ENCODE peak calls at places on chromosomes 6 and 20, in four cellular contexts. Q, W, Y and C are unnamed samples.

GRCh38 chr6:75745404-75745803 is 3.6 kb upstream of the MYO6 start:
- DNase-seq in Q (no peak), W (no peak), Y (no peak), C (no peak)

GRCh38 chr6:2939315-2940009 is 31.9 kb downstream of the SERPINB6 start:
- DNase-seq in Y (no peak), Q (peak; percentile 68), W (no peak), C (no peak)

GRCh38 chr20:58703765-58704331 is 11.2 kb downstream of the NPEPL1 start:
- DNase-seq in W (no peak), Q (no peak), Y (no peak), C (no peak)

GRCh38 chr6:56222509-56222908 is 24.9 kb downstream of the COL21A1 start:
- DNase-seq in Q (no peak), W (no peak), Y (no peak), C (peak; percentile 58)

GRCh38 chr6:70846207-70846835 is 110.5 kb downstream of the B3GAT2 start:
- DNase-seq in Y (no peak), W (no peak), Q (no peak), C (no peak)

GRCh38 chr20:45944151-45944964 is 9.9 kb downstream of the PCIF1 start:
- DNase-seq in Q (no peak), Y (no peak), W (no peak), C (peak; percentile 38)

GRCh38 chr6:14619419-14619781 is 501.8 kb downstream of the CD83 start:
- DNase-seq in Y (no peak), W (no peak), Q (no peak), C (no peak)

GRCh38 chr6:157981395-157982296 is at the start of gene SYNJ2:
- DNase-seq in W (peak; percentile 65), Y (peak; percentile 72), Q (peak; percentile 94), C (peak; percentile 78)

GRCh38 chr6:98574991-98575390 is 259.4 kb upstream of the POU3F2 start:
- DNase-seq in Q (no peak), Y (no peak), W (no peak), C (no peak)

GRCh38 chr20:58287638-58288037 is 21.9 kb upstream of the RAB22A start:
- DNase-seq in W (no peak), Y (no peak), Q (no peak), C (no peak)

GRCh38 chr20:46286977-46287376 is 21.3 kb downstream of the CDH22 start:
- DNase-seq in Q (no peak), W (no peak), Y (no peak), C (no peak)

GRCh38 chr6:156949376-156949775 is 172.2 kb downstream of the ARID1B start:
- DNase-seq in W (no peak), Q (no peak), Y (no peak), C (peak; percentile 69)

GRCh38 chr6:81894286-81894685 is 141.8 kb upstream of the TENT5A start:
- DNase-seq in W (no peak), Q (no peak), Y (no peak), C (peak; percentile 60)

GRCh38 chr6:28947831-28948270 is 24.1 kb upstream of the TRIM27 start:
- DNase-seq in W (no peak), Q (no peak), Y (no peak), C (no peak)

GRCh38 chr20:2086177-2086979 is 15.2 kb upstream of the STK35 start:
- DNase-seq in Q (no peak), W (no peak), Y (no peak), C (no peak)

GRCh38 chr6:84860493-84860892 is 96.1 kb upstream of the TBX18 start:
- DNase-seq in Q (no peak), W (no peak), Y (no peak), C (no peak)

GRCh38 chr6:91082311-91082803 is 495.5 kb upstream of the MAP3K7 start:
- DNase-seq in Y (no peak), W (no peak), Q (no peak), C (peak; percentile 76)

GRCh38 chr6:117938324-117938995 is 31.4 kb downstream of the SLC35F1 start:
- DNase-seq in Y (no peak), Q (no peak), W (no peak), C (no peak)

GRCh38 chr6:99905209-99906106 is 88.6 kb downstream of the MCHR2 start:
- DNase-seq in Y (no peak), W (peak; percentile 28), Q (no peak), C (peak; percentile 32)

GRCh38 chr20:39376788-39377187 is 414.6 kb downstream of the DHX35 start:
- DNase-seq in W (no peak), Y (no peak), Q (no peak), C (no peak)

GRCh38 chr20:24533449-24533848 is 64.0 kb downstream of the SYNDIG1 start:
- DNase-seq in W (no peak), Q (no peak), Y (no peak), C (no peak)

GRCh38 chr6:74066168-74066871 is 370.3 kb downstream of the CD109 start:
- DNase-seq in W (no peak), Y (no peak), Q (no peak), C (peak; percentile 75)

GRCh38 chr6:125188037-125188436 is 34.5 kb downstream of the TPD52L1 start:
- DNase-seq in Q (no peak), Y (no peak), W (no peak), C (peak; percentile 69)